ENCODE peak calls at places on chromosomes 2 and 18, in ten cellular contexts. One of them, this sample, is unnamed.

GRCh38 chr2:9153589-9153988 is 53.0 kb upstream of the ASAP2 start:
- DNase-seq in T-cell: no peak
- DNase-seq in colonic mucosa: no peak
- DNase-seq in activated T-helper 1 cell treated with Interleukin-2 at 50 U/mL for 16 hours: no peak
- DNase-seq in stimulated activated naive CD8-positive, alpha-beta T cell treated with anti-CD3 and anti-CD28 coated beads, Interleukin-15, Interleukin-2, amounts not matched to agents 100 U/mL and 50 U/mL, for 24 hours: no peak
- DNase-seq in effector memory CD4-positive, alpha-beta T cell: no peak
- DNase-seq in Calu3: no peak
- DNase-seq in activated CD4-positive, CD25-positive, alpha-beta regulatory T cell treated with anti-CD3 and anti-CD28 coated beads, Interleukin-2, amount 50 U/mL, for 16 hours: no peak
- DNase-seq in left lobe of liver: no peak
- DNase-seq in GM20000: no peak
- DNase-seq in this sample: no peak

GRCh38 chr2:19380532-19380931 is 22.1 kb upstream of the OSR1 start:
- DNase-seq in colonic mucosa: no peak
- DNase-seq in stimulated activated naive CD8-positive, alpha-beta T cell treated with anti-CD3 and anti-CD28 coated beads, Interleukin-15, Interleukin-2, amounts not matched to agents 100 U/mL and 50 U/mL, for 24 hours: no peak
- DNase-seq in GM20000: no peak
- DNase-seq in effector memory CD4-positive, alpha-beta T cell: no peak
- DNase-seq in T-cell: no peak
- DNase-seq in activated T-helper 1 cell treated with Interleukin-2 at 50 U/mL for 16 hours: no peak
- DNase-seq in activated CD4-positive, CD25-positive, alpha-beta regulatory T cell treated with anti-CD3 and anti-CD28 coated beads, Interleukin-2, amount 50 U/mL, for 16 hours: no peak
- DNase-seq in Calu3: no peak
- DNase-seq in left lobe of liver: no peak
- DNase-seq in this sample: no peak

GRCh38 chr2:9250498-9251153 is 44.0 kb downstream of the ASAP2 start:
- DNase-seq in stimulated activated naive CD8-positive, alpha-beta T cell treated with anti-CD3 and anti-CD28 coated beads, Interleukin-15, Interleukin-2, amounts not matched to agents 100 U/mL and 50 U/mL, for 24 hours: no peak
- DNase-seq in effector memory CD4-positive, alpha-beta T cell: no peak
- DNase-seq in colonic mucosa: peak; percentile 59
- DNase-seq in activated CD4-positive, CD25-positive, alpha-beta regulatory T cell treated with anti-CD3 and anti-CD28 coated beads, Interleukin-2, amount 50 U/mL, for 16 hours: no peak
- DNase-seq in Calu3: peak; percentile 29
- DNase-seq in left lobe of liver: no peak
- DNase-seq in GM20000: no peak
- DNase-seq in T-cell: no peak
- DNase-seq in activated T-helper 1 cell treated with Interleukin-2 at 50 U/mL for 16 hours: no peak
- DNase-seq in this sample: no peak

GRCh38 chr2:189018636-189019035 is 44.5 kb downstream of the COL3A1 start:
- DNase-seq in effector memory CD4-positive, alpha-beta T cell: no peak
- DNase-seq in stimulated activated naive CD8-positive, alpha-beta T cell treated with anti-CD3 and anti-CD28 coated beads, Interleukin-15, Interleukin-2, amounts not matched to agents 100 U/mL and 50 U/mL, for 24 hours: no peak
- DNase-seq in left lobe of liver: no peak
- DNase-seq in activated CD4-positive, CD25-positive, alpha-beta regulatory T cell treated with anti-CD3 and anti-CD28 coated beads, Interleukin-2, amount 50 U/mL, for 16 hours: no peak
- DNase-seq in T-cell: no peak
- DNase-seq in Calu3: no peak
- DNase-seq in colonic mucosa: no peak
- DNase-seq in GM20000: no peak
- DNase-seq in activated T-helper 1 cell treated with Interleukin-2 at 50 U/mL for 16 hours: no peak
- DNase-seq in this sample: no peak

GRCh38 chr2:45497355-45497754 is 113.7 kb downstream of the SRBD1 start:
- DNase-seq in GM20000: peak; percentile 40
- DNase-seq in colonic mucosa: no peak
- DNase-seq in effector memory CD4-positive, alpha-beta T cell: no peak
- DNase-seq in left lobe of liver: no peak
- DNase-seq in Calu3: no peak
- DNase-seq in T-cell: no peak
- DNase-seq in activated T-helper 1 cell treated with Interleukin-2 at 50 U/mL for 16 hours: no peak
- DNase-seq in stimulated activated naive CD8-positive, alpha-beta T cell treated with anti-CD3 and anti-CD28 coated beads, Interleukin-15, Interleukin-2, amounts not matched to agents 100 U/mL and 50 U/mL, for 24 hours: peak; percentile 33
- DNase-seq in activated CD4-positive, CD25-positive, alpha-beta regulatory T cell treated with anti-CD3 and anti-CD28 coated beads, Interleukin-2, amount 50 U/mL, for 16 hours: no peak
- DNase-seq in this sample: peak; percentile 11

GRCh38 chr2:232327089-232328037 is 51.2 kb upstream of the ALPP start:
- DNase-seq in activated T-helper 1 cell treated with Interleukin-2 at 50 U/mL for 16 hours: peak; percentile 67
- DNase-seq in left lobe of liver: peak; percentile 60
- DNase-seq in T-cell: peak; percentile 66
- DNase-seq in GM20000: peak; percentile 83
- DNase-seq in Calu3: peak; percentile 83
- DNase-seq in effector memory CD4-positive, alpha-beta T cell: peak; percentile 52
- DNase-seq in colonic mucosa: peak; percentile 84
- DNase-seq in activated CD4-positive, CD25-positive, alpha-beta regulatory T cell treated with anti-CD3 and anti-CD28 coated beads, Interleukin-2, amount 50 U/mL, for 16 hours: peak; percentile 59
- DNase-seq in stimulated activated naive CD8-positive, alpha-beta T cell treated with anti-CD3 and anti-CD28 coated beads, Interleukin-15, Interleukin-2, amounts not matched to agents 100 U/mL and 50 U/mL, for 24 hours: peak; percentile 90
- DNase-seq in this sample: peak; percentile 34

GRCh38 chr2:162473-163135 is 101.2 kb downstream of the SH3YL1 start:
- DNase-seq in effector memory CD4-positive, alpha-beta T cell: no peak
- DNase-seq in stimulated activated naive CD8-positive, alpha-beta T cell treated with anti-CD3 and anti-CD28 coated beads, Interleukin-15, Interleukin-2, amounts not matched to agents 100 U/mL and 50 U/mL, for 24 hours: no peak
- DNase-seq in activated T-helper 1 cell treated with Interleukin-2 at 50 U/mL for 16 hours: no peak
- DNase-seq in Calu3: no peak
- DNase-seq in left lobe of liver: no peak
- DNase-seq in GM20000: no peak
- DNase-seq in T-cell: no peak
- DNase-seq in activated CD4-positive, CD25-positive, alpha-beta regulatory T cell treated with anti-CD3 and anti-CD28 coated beads, Interleukin-2, amount 50 U/mL, for 16 hours: no peak
- DNase-seq in colonic mucosa: peak; percentile 56
- DNase-seq in this sample: no peak

GRCh38 chr18:44679912-44680270 is 797 bp upstream of the SETBP1 start:
- DNase-seq in colonic mucosa: peak; percentile 66
- DNase-seq in activated T-helper 1 cell treated with Interleukin-2 at 50 U/mL for 16 hours: no peak
- DNase-seq in effector memory CD4-positive, alpha-beta T cell: no peak
- DNase-seq in GM20000: no peak
- DNase-seq in Calu3: peak; percentile 53
- DNase-seq in left lobe of liver: peak; percentile 66
- DNase-seq in activated CD4-positive, CD25-positive, alpha-beta regulatory T cell treated with anti-CD3 and anti-CD28 coated beads, Interleukin-2, amount 50 U/mL, for 16 hours: no peak
- DNase-seq in T-cell: no peak
- DNase-seq in stimulated activated naive CD8-positive, alpha-beta T cell treated with anti-CD3 and anti-CD28 coated beads, Interleukin-15, Interleukin-2, amounts not matched to agents 100 U/mL and 50 U/mL, for 24 hours: peak; percentile 55
- DNase-seq in this sample: no peak

GRCh38 chr18:60722742-60723141 is 350.2 kb upstream of the MC4R start:
- DNase-seq in activated CD4-positive, CD25-positive, alpha-beta regulatory T cell treated with anti-CD3 and anti-CD28 coated beads, Interleukin-2, amount 50 U/mL, for 16 hours: no peak
- DNase-seq in effector memory CD4-positive, alpha-beta T cell: no peak
- DNase-seq in stimulated activated naive CD8-positive, alpha-beta T cell treated with anti-CD3 and anti-CD28 coated beads, Interleukin-15, Interleukin-2, amounts not matched to agents 100 U/mL and 50 U/mL, for 24 hours: no peak
- DNase-seq in GM20000: no peak
- DNase-seq in T-cell: no peak
- DNase-seq in Calu3: no peak
- DNase-seq in activated T-helper 1 cell treated with Interleukin-2 at 50 U/mL for 16 hours: no peak
- DNase-seq in left lobe of liver: no peak
- DNase-seq in colonic mucosa: no peak
- DNase-seq in this sample: no peak

GRCh38 chr2:207768891-207769596 is 662 bp downstream of the FZD5 start:
- DNase-seq in activated T-helper 1 cell treated with Interleukin-2 at 50 U/mL for 16 hours: no peak
- DNase-seq in colonic mucosa: peak; percentile 42
- DNase-seq in left lobe of liver: peak; percentile 55
- DNase-seq in stimulated activated naive CD8-positive, alpha-beta T cell treated with anti-CD3 and anti-CD28 coated beads, Interleukin-15, Interleukin-2, amounts not matched to agents 100 U/mL and 50 U/mL, for 24 hours: peak; percentile 42
- DNase-seq in T-cell: no peak
- DNase-seq in Calu3: peak; percentile 43
- DNase-seq in GM20000: peak; percentile 68
- DNase-seq in effector memory CD4-positive, alpha-beta T cell: no peak
- DNase-seq in activated CD4-positive, CD25-positive, alpha-beta regulatory T cell treated with anti-CD3 and anti-CD28 coated beads, Interleukin-2, amount 50 U/mL, for 16 hours: no peak
- DNase-seq in this sample: no peak

GRCh38 chr2:109399061-109399460 is 214.7 kb downstream of the SEPTIN10 start:
- DNase-seq in effector memory CD4-positive, alpha-beta T cell: no peak
- DNase-seq in GM20000: no peak
- DNase-seq in left lobe of liver: no peak
- DNase-seq in Calu3: no peak
- DNase-seq in colonic mucosa: no peak
- DNase-seq in activated CD4-positive, CD25-positive, alpha-beta regulatory T cell treated with anti-CD3 and anti-CD28 coated beads, Interleukin-2, amount 50 U/mL, for 16 hours: no peak
- DNase-seq in stimulated activated naive CD8-positive, alpha-beta T cell treated with anti-CD3 and anti-CD28 coated beads, Interleukin-15, Interleukin-2, amounts not matched to agents 100 U/mL and 50 U/mL, for 24 hours: no peak
- DNase-seq in T-cell: no peak
- DNase-seq in activated T-helper 1 cell treated with Interleukin-2 at 50 U/mL for 16 hours: no peak
- DNase-seq in this sample: no peak

GRCh38 chr2:27715318-27716165 is 51.9 kb downstream of the SLC4A1AP start:
- DNase-seq in Calu3: peak; percentile 49
- DNase-seq in GM20000: peak; percentile 78
- DNase-seq in T-cell: no peak
- DNase-seq in activated T-helper 1 cell treated with Interleukin-2 at 50 U/mL for 16 hours: no peak
- DNase-seq in colonic mucosa: no peak
- DNase-seq in stimulated activated naive CD8-positive, alpha-beta T cell treated with anti-CD3 and anti-CD28 coated beads, Interleukin-15, Interleukin-2, amounts not matched to agents 100 U/mL and 50 U/mL, for 24 hours: peak; percentile 59
- DNase-seq in effector memory CD4-positive, alpha-beta T cell: no peak
- DNase-seq in activated CD4-positive, CD25-positive, alpha-beta regulatory T cell treated with anti-CD3 and anti-CD28 coated beads, Interleukin-2, amount 50 U/mL, for 16 hours: no peak
- DNase-seq in left lobe of liver: no peak
- DNase-seq in this sample: no peak

GRCh38 chr2:109482371-109482841 is 131.4 kb downstream of the SEPTIN10 start:
- DNase-seq in left lobe of liver: no peak
- DNase-seq in stimulated activated naive CD8-positive, alpha-beta T cell treated with anti-CD3 and anti-CD28 coated beads, Interleukin-15, Interleukin-2, amounts not matched to agents 100 U/mL and 50 U/mL, for 24 hours: no peak
- DNase-seq in effector memory CD4-positive, alpha-beta T cell: no peak
- DNase-seq in GM20000: no peak
- DNase-seq in Calu3: no peak
- DNase-seq in activated T-helper 1 cell treated with Interleukin-2 at 50 U/mL for 16 hours: no peak
- DNase-seq in activated CD4-positive, CD25-positive, alpha-beta regulatory T cell treated with anti-CD3 and anti-CD28 coated beads, Interleukin-2, amount 50 U/mL, for 16 hours: no peak
- DNase-seq in colonic mucosa: no peak
- DNase-seq in T-cell: no peak
- DNase-seq in this sample: no peak

GRCh38 chr2:102717308-102718018 is 44.4 kb upstream of the TMEM182 start:
- DNase-seq in T-cell: no peak
- DNase-seq in effector memory CD4-positive, alpha-beta T cell: no peak
- DNase-seq in colonic mucosa: no peak
- DNase-seq in activated CD4-positive, CD25-positive, alpha-beta regulatory T cell treated with anti-CD3 and anti-CD28 coated beads, Interleukin-2, amount 50 U/mL, for 16 hours: no peak
- DNase-seq in GM20000: no peak
- DNase-seq in left lobe of liver: no peak
- DNase-seq in activated T-helper 1 cell treated with Interleukin-2 at 50 U/mL for 16 hours: no peak
- DNase-seq in Calu3: no peak
- DNase-seq in stimulated activated naive CD8-positive, alpha-beta T cell treated with anti-CD3 and anti-CD28 coated beads, Interleukin-15, Interleukin-2, amounts not matched to agents 100 U/mL and 50 U/mL, for 24 hours: no peak
- DNase-seq in this sample: no peak

GRCh38 chr2:135980450-135981080 is 4.9 kb downstream of the DARS1 start:
- DNase-seq in activated CD4-positive, CD25-positive, alpha-beta regulatory T cell treated with anti-CD3 and anti-CD28 coated beads, Interleukin-2, amount 50 U/mL, for 16 hours: no peak
- DNase-seq in Calu3: no peak
- DNase-seq in stimulated activated naive CD8-positive, alpha-beta T cell treated with anti-CD3 and anti-CD28 coated beads, Interleukin-15, Interleukin-2, amounts not matched to agents 100 U/mL and 50 U/mL, for 24 hours: no peak
- DNase-seq in colonic mucosa: no peak
- DNase-seq in effector memory CD4-positive, alpha-beta T cell: no peak
- DNase-seq in T-cell: no peak
- DNase-seq in activated T-helper 1 cell treated with Interleukin-2 at 50 U/mL for 16 hours: no peak
- DNase-seq in left lobe of liver: no peak
- DNase-seq in GM20000: no peak
- DNase-seq in this sample: no peak

GRCh38 chr2:212667751-212668316 is 129.2 kb upstream of the ERBB4 start:
- DNase-seq in left lobe of liver: no peak
- DNase-seq in colonic mucosa: no peak
- DNase-seq in Calu3: no peak
- DNase-seq in stimulated activated naive CD8-positive, alpha-beta T cell treated with anti-CD3 and anti-CD28 coated beads, Interleukin-15, Interleukin-2, amounts not matched to agents 100 U/mL and 50 U/mL, for 24 hours: no peak
- DNase-seq in activated T-helper 1 cell treated with Interleukin-2 at 50 U/mL for 16 hours: no peak
- DNase-seq in GM20000: no peak
- DNase-seq in effector memory CD4-positive, alpha-beta T cell: no peak
- DNase-seq in T-cell: no peak
- DNase-seq in activated CD4-positive, CD25-positive, alpha-beta regulatory T cell treated with anti-CD3 and anti-CD28 coated beads, Interleukin-2, amount 50 U/mL, for 16 hours: no peak
- DNase-seq in this sample: no peak

GRCh38 chr2:183059561-183059960 is 19.0 kb upstream of the DUSP19 start:
- DNase-seq in effector memory CD4-positive, alpha-beta T cell: no peak
- DNase-seq in T-cell: no peak
- DNase-seq in stimulated activated naive CD8-positive, alpha-beta T cell treated with anti-CD3 and anti-CD28 coated beads, Interleukin-15, Interleukin-2, amounts not matched to agents 100 U/mL and 50 U/mL, for 24 hours: no peak
- DNase-seq in activated T-helper 1 cell treated with Interleukin-2 at 50 U/mL for 16 hours: no peak
- DNase-seq in GM20000: no peak
- DNase-seq in left lobe of liver: no peak
- DNase-seq in colonic mucosa: no peak
- DNase-seq in activated CD4-positive, CD25-positive, alpha-beta regulatory T cell treated with anti-CD3 and anti-CD28 coated beads, Interleukin-2, amount 50 U/mL, for 16 hours: no peak
- DNase-seq in Calu3: no peak
- DNase-seq in this sample: peak; percentile 62

GRCh38 chr2:28209312-28209711 is 183.3 kb upstream of the FOSL2 start:
- DNase-seq in GM20000: no peak
- DNase-seq in activated CD4-positive, CD25-positive, alpha-beta regulatory T cell treated with anti-CD3 and anti-CD28 coated beads, Interleukin-2, amount 50 U/mL, for 16 hours: no peak
- DNase-seq in left lobe of liver: no peak
- DNase-seq in colonic mucosa: peak; percentile 58
- DNase-seq in T-cell: no peak
- DNase-seq in effector memory CD4-positive, alpha-beta T cell: no peak
- DNase-seq in Calu3: no peak
- DNase-seq in activated T-helper 1 cell treated with Interleukin-2 at 50 U/mL for 16 hours: no peak
- DNase-seq in stimulated activated naive CD8-positive, alpha-beta T cell treated with anti-CD3 and anti-CD28 coated beads, Interleukin-15, Interleukin-2, amounts not matched to agents 100 U/mL and 50 U/mL, for 24 hours: no peak
- DNase-seq in this sample: no peak

GRCh38 chr18:35756506-35757117 is 175.1 kb downstream of the GALNT1 start:
- DNase-seq in effector memory CD4-positive, alpha-beta T cell: no peak
- DNase-seq in activated T-helper 1 cell treated with Interleukin-2 at 50 U/mL for 16 hours: no peak
- DNase-seq in stimulated activated naive CD8-positive, alpha-beta T cell treated with anti-CD3 and anti-CD28 coated beads, Interleukin-15, Interleukin-2, amounts not matched to agents 100 U/mL and 50 U/mL, for 24 hours: peak; percentile 59
- DNase-seq in colonic mucosa: peak; percentile 55
- DNase-seq in activated CD4-positive, CD25-positive, alpha-beta regulatory T cell treated with anti-CD3 and anti-CD28 coated beads, Interleukin-2, amount 50 U/mL, for 16 hours: peak; percentile 42
- DNase-seq in Calu3: peak; percentile 68
- DNase-seq in T-cell: peak; percentile 17
- DNase-seq in GM20000: peak; percentile 66
- DNase-seq in left lobe of liver: peak; percentile 51
- DNase-seq in this sample: peak; percentile 37

GRCh38 chr2:222959358-222959757 is 92.6 kb upstream of the KCNE4 start:
- DNase-seq in activated CD4-positive, CD25-positive, alpha-beta regulatory T cell treated with anti-CD3 and anti-CD28 coated beads, Interleukin-2, amount 50 U/mL, for 16 hours: no peak
- DNase-seq in activated T-helper 1 cell treated with Interleukin-2 at 50 U/mL for 16 hours: no peak
- DNase-seq in left lobe of liver: no peak
- DNase-seq in colonic mucosa: no peak
- DNase-seq in Calu3: no peak
- DNase-seq in effector memory CD4-positive, alpha-beta T cell: no peak
- DNase-seq in GM20000: no peak
- DNase-seq in T-cell: no peak
- DNase-seq in stimulated activated naive CD8-positive, alpha-beta T cell treated with anti-CD3 and anti-CD28 coated beads, Interleukin-15, Interleukin-2, amounts not matched to agents 100 U/mL and 50 U/mL, for 24 hours: no peak
- DNase-seq in this sample: peak; percentile 73

GRCh38 chr2:44851518-44851917 is 90.0 kb upstream of the SIX3 start:
- DNase-seq in T-cell: no peak
- DNase-seq in activated CD4-positive, CD25-positive, alpha-beta regulatory T cell treated with anti-CD3 and anti-CD28 coated beads, Interleukin-2, amount 50 U/mL, for 16 hours: no peak
- DNase-seq in effector memory CD4-positive, alpha-beta T cell: no peak
- DNase-seq in activated T-helper 1 cell treated with Interleukin-2 at 50 U/mL for 16 hours: no peak
- DNase-seq in stimulated activated naive CD8-positive, alpha-beta T cell treated with anti-CD3 and anti-CD28 coated beads, Interleukin-15, Interleukin-2, amounts not matched to agents 100 U/mL and 50 U/mL, for 24 hours: no peak
- DNase-seq in GM20000: no peak
- DNase-seq in Calu3: no peak
- DNase-seq in colonic mucosa: no peak
- DNase-seq in left lobe of liver: no peak
- DNase-seq in this sample: no peak

GRCh38 chr2:105677901-105678300 is 66.8 kb upstream of the NCK2 start:
- DNase-seq in stimulated activated naive CD8-positive, alpha-beta T cell treated with anti-CD3 and anti-CD28 coated beads, Interleukin-15, Interleukin-2, amounts not matched to agents 100 U/mL and 50 U/mL, for 24 hours: no peak
- DNase-seq in Calu3: no peak
- DNase-seq in activated CD4-positive, CD25-positive, alpha-beta regulatory T cell treated with anti-CD3 and anti-CD28 coated beads, Interleukin-2, amount 50 U/mL, for 16 hours: no peak
- DNase-seq in colonic mucosa: no peak
- DNase-seq in T-cell: no peak
- DNase-seq in left lobe of liver: no peak
- DNase-seq in activated T-helper 1 cell treated with Interleukin-2 at 50 U/mL for 16 hours: no peak
- DNase-seq in effector memory CD4-positive, alpha-beta T cell: no peak
- DNase-seq in GM20000: no peak
- DNase-seq in this sample: no peak

GRCh38 chr2:216732334-216732733 is 37.0 kb upstream of the IGFBP5 start:
- DNase-seq in T-cell: no peak
- DNase-seq in colonic mucosa: no peak
- DNase-seq in left lobe of liver: peak; percentile 33
- DNase-seq in effector memory CD4-positive, alpha-beta T cell: no peak
- DNase-seq in activated T-helper 1 cell treated with Interleukin-2 at 50 U/mL for 16 hours: no peak
- DNase-seq in Calu3: no peak
- DNase-seq in stimulated activated naive CD8-positive, alpha-beta T cell treated with anti-CD3 and anti-CD28 coated beads, Interleukin-15, Interleukin-2, amounts not matched to agents 100 U/mL and 50 U/mL, for 24 hours: no peak
- DNase-seq in GM20000: no peak
- DNase-seq in activated CD4-positive, CD25-positive, alpha-beta regulatory T cell treated with anti-CD3 and anti-CD28 coated beads, Interleukin-2, amount 50 U/mL, for 16 hours: no peak
- DNase-seq in this sample: no peak

GRCh38 chr2:121766624-121767023 is 11.2 kb downstream of the TSN start:
- DNase-seq in colonic mucosa: no peak
- DNase-seq in GM20000: no peak
- DNase-seq in effector memory CD4-positive, alpha-beta T cell: no peak
- DNase-seq in left lobe of liver: no peak
- DNase-seq in stimulated activated naive CD8-positive, alpha-beta T cell treated with anti-CD3 and anti-CD28 coated beads, Interleukin-15, Interleukin-2, amounts not matched to agents 100 U/mL and 50 U/mL, for 24 hours: no peak
- DNase-seq in T-cell: no peak
- DNase-seq in Calu3: no peak
- DNase-seq in activated CD4-positive, CD25-positive, alpha-beta regulatory T cell treated with anti-CD3 and anti-CD28 coated beads, Interleukin-2, amount 50 U/mL, for 16 hours: no peak
- DNase-seq in activated T-helper 1 cell treated with Interleukin-2 at 50 U/mL for 16 hours: no peak
- DNase-seq in this sample: no peak

GRCh38 chr2:122960727-122961641 is 1064.1 kb upstream of the CNTNAP5 start:
- DNase-seq in activated CD4-positive, CD25-positive, alpha-beta regulatory T cell treated with anti-CD3 and anti-CD28 coated beads, Interleukin-2, amount 50 U/mL, for 16 hours: no peak
- DNase-seq in left lobe of liver: no peak
- DNase-seq in T-cell: no peak
- DNase-seq in Calu3: no peak
- DNase-seq in colonic mucosa: no peak
- DNase-seq in activated T-helper 1 cell treated with Interleukin-2 at 50 U/mL for 16 hours: no peak
- DNase-seq in stimulated activated naive CD8-positive, alpha-beta T cell treated with anti-CD3 and anti-CD28 coated beads, Interleukin-15, Interleukin-2, amounts not matched to agents 100 U/mL and 50 U/mL, for 24 hours: no peak
- DNase-seq in effector memory CD4-positive, alpha-beta T cell: no peak
- DNase-seq in GM20000: no peak
- DNase-seq in this sample: peak; percentile 49

GRCh38 chr2:45935791-45936622 is 284.5 kb downstream of the PRKCE start:
- DNase-seq in colonic mucosa: peak; percentile 89
- DNase-seq in effector memory CD4-positive, alpha-beta T cell: no peak
- DNase-seq in activated CD4-positive, CD25-positive, alpha-beta regulatory T cell treated with anti-CD3 and anti-CD28 coated beads, Interleukin-2, amount 50 U/mL, for 16 hours: no peak
- DNase-seq in left lobe of liver: peak; percentile 81
- DNase-seq in GM20000: peak; percentile 79
- DNase-seq in stimulated activated naive CD8-positive, alpha-beta T cell treated with anti-CD3 and anti-CD28 coated beads, Interleukin-15, Interleukin-2, amounts not matched to agents 100 U/mL and 50 U/mL, for 24 hours: peak; percentile 58
- DNase-seq in T-cell: peak; percentile 14
- DNase-seq in Calu3: peak; percentile 86
- DNase-seq in activated T-helper 1 cell treated with Interleukin-2 at 50 U/mL for 16 hours: no peak
- DNase-seq in this sample: peak; percentile 89